ENCODE peak calls at places on chromosomes 5 and 9, in five cellular contexts. G, W, C, O and K are unnamed samples.

GRCh38 chr5:172534229-172535169 is 80.2 kb upstream of the SH3PXD2B start:
- DNase-seq in G (no peak), W (peak), C (no peak), O (peak), K (no peak)

GRCh38 chr9:35748239-35748857 is 680 bp downstream of the GBA2 start:
- DNase-seq in G (no peak), W (no peak), C (no peak), O (no peak), K (no peak)

GRCh38 chr5:106380736-106381135 is 1290.0 kb downstream of the EFNA5 start:
- DNase-seq in G (peak), W (no peak), C (no peak), O (no peak), K (no peak)

GRCh38 chr5:76175051-76175666 is 92.0 kb downstream of the SV2C start:
- DNase-seq in G (peak), W (peak), C (peak), O (peak), K (peak)

GRCh38 chr9:127805620-127806019 is 2.9 kb downstream of the FPGS start:
- DNase-seq in G (no peak), W (peak), C (no peak), O (peak), K (peak)

GRCh38 chr5:150081541-150082283 is 4.6 kb downstream of the CSF1R start:
- DNase-seq in G (peak), W (no peak), C (no peak), O (no peak), K (peak)

GRCh38 chr9:23651051-23651450 is 175.0 kb downstream of the ELAVL2 start:
- DNase-seq in G (no peak), W (no peak), C (no peak), O (no peak), K (no peak)

GRCh38 chr5:157354825-157355224 is 88.9 kb downstream of the CYFIP2 start:
- DNase-seq in G (no peak), W (peak), C (no peak), O (peak), K (no peak)

GRCh38 chr9:134210511-134210907 is 46.1 kb upstream of the RNU6ATAC start:
- DNase-seq in G (no peak), W (no peak), C (no peak), O (no peak), K (no peak)

GRCh38 chr9:129702563-129702962 is 37.1 kb downstream of the PRRX2 start:
- DNase-seq in G (peak), W (no peak), C (no peak), O (no peak), K (peak)

GRCh38 chr9:111928342-111928720 is 31.7 kb downstream of the UGCG start:
- DNase-seq in G (peak), W (no peak), C (no peak), O (no peak), K (no peak)

GRCh38 chr5:179270581-179271300 is 74.5 kb downstream of the ADAMTS2 start:
- DNase-seq in G (peak), W (peak), C (no peak), O (no peak), K (no peak)

GRCh38 chr5:159243385-159243784 is 19.7 kb upstream of the UBLCP1 start:
- DNase-seq in G (no peak), W (no peak), C (no peak), O (no peak), K (no peak)

GRCh38 chr9:128266868-128267590 is 8.8 kb downstream of the GOLGA2 start:
- DNase-seq in G (no peak), W (no peak), C (no peak), O (no peak), K (no peak)

GRCh38 chr9:111916234-111916645 is 19.6 kb downstream of the UGCG start:
- DNase-seq in G (no peak), W (no peak), C (no peak), O (no peak), K (no peak)

GRCh38 chr9:30774326-30774725 is 1610.1 kb upstream of the ACO1 start:
- DNase-seq in G (no peak), W (peak), C (no peak), O (peak), K (no peak)

GRCh38 chr5:61313960-61314681 is 17.9 kb upstream of the ZSWIM6 start:
- DNase-seq in G (peak), W (no peak), C (no peak), O (no peak), K (peak)

GRCh38 chr5:170265527-170265926 is 32.0 kb downstream of the LCP2 start:
- DNase-seq in G (no peak), W (no peak), C (no peak), O (peak), K (no peak)

GRCh38 chr9:26551451-26551850 is 341.2 kb downstream of the CAAP1 start:
- DNase-seq in G (no peak), W (no peak), C (no peak), O (no peak), K (no peak)

GRCh38 chr5:74497706-74498105 is 142.8 kb downstream of the ENC1 start:
- DNase-seq in G (peak), W (no peak), C (no peak), O (no peak), K (no peak)

GRCh38 chr9:126001581-126002225 is 254.5 kb downstream of the PBX3 start:
- DNase-seq in G (no peak), W (no peak), C (no peak), O (no peak), K (no peak)

GRCh38 chr5:159056201-159056600 is 43.5 kb downstream of the EBF1 start:
- DNase-seq in G (no peak), W (no peak), C (no peak), O (no peak), K (no peak)

GRCh38 chr5:92371889-92372235 is 988.7 kb upstream of the ARRDC3 start:
- DNase-seq in G (peak), W (no peak), C (no peak), O (no peak), K (no peak)

GRCh38 chr9:123974471-123974870 is 37.1 kb upstream of the LHX2 start:
- DNase-seq in G (no peak), W (no peak), C (no peak), O (no peak), K (no peak)

GRCh38 chr5:88954511-88954910 is 71.5 kb upstream of the MEF2C start:
- DNase-seq in G (no peak), W (no peak), C (no peak), O (no peak), K (no peak)

GRCh38 chr5:79974896-79975295 is 16.2 kb downstream of the MTX3 start:
- DNase-seq in G (peak), W (no peak), C (no peak), O (no peak), K (peak)

GRCh38 chr5:59133801-59134261 is 551.0 kb downstream of the RAB3C start:
- DNase-seq in G (peak), W (no peak), C (no peak), O (no peak), K (peak)

GRCh38 chr5:29720954-29721353 is 1472.5 kb upstream of the CDH6 start:
- DNase-seq in G (no peak), W (no peak), C (no peak), O (no peak), K (no peak)

GRCh38 chr9:119153402-119153801 is 215.8 kb downstream of the BRINP1 start:
- DNase-seq in G (no peak), W (no peak), C (no peak), O (no peak), K (no peak)

GRCh38 chr9:4762889-4763521 is 22.0 kb upstream of the AK3 start:
- DNase-seq in G (no peak), W (peak), C (peak), O (peak), K (peak)

GRCh38 chr5:38433160-38433861 is 123.1 kb downstream of the LIFR start:
- DNase-seq in G (peak), W (no peak), C (no peak), O (no peak), K (no peak)

GRCh38 chr9:125992557-125992956 is 245.4 kb downstream of the PBX3 start:
- DNase-seq in G (no peak), W (peak), C (no peak), O (no peak), K (no peak)

GRCh38 chr5:78805474-78806124 is 157.0 kb upstream of the LHFPL2 start:
- DNase-seq in G (peak), W (no peak), C (no peak), O (no peak), K (no peak)

GRCh38 chr9:87581513-87581912 is 83.8 kb downstream of the DAPK1 start:
- DNase-seq in G (no peak), W (no peak), C (no peak), O (no peak), K (peak)

GRCh38 chr5:11791777-11792176 is 112.5 kb downstream of the CTNND2 start:
- DNase-seq in G (no peak), W (no peak), C (no peak), O (no peak), K (no peak)

GRCh38 chr5:69234457-69235268 is at the start of gene CDK7:
- DNase-seq in G (peak), W (peak), C (peak), O (peak), K (peak)

GRCh38 chr5:143002459-143003327 is 232.5 kb downstream of the ARHGAP26 start:
- DNase-seq in G (peak), W (no peak), C (no peak), O (no peak), K (peak)

GRCh38 chr9:136325354-136325753 is 2.0 kb upstream of the GPSM1 start:
- DNase-seq in G (no peak), W (no peak), C (no peak), O (no peak), K (no peak)

GRCh38 chr9:136326061-136326776 is 1.1 kb upstream of the GPSM1 start:
- DNase-seq in G (peak), W (peak), C (no peak), O (peak), K (no peak)

GRCh38 chr9:136327313-136327971 is at the start of gene GPSM1:
- DNase-seq in G (peak), W (no peak), C (no peak), O (no peak), K (no peak)

GRCh38 chr9:136328011-136328621 is 777 bp downstream of the GPSM1 start:
- DNase-seq in G (no peak), W (no peak), C (no peak), O (no peak), K (no peak)

GRCh38 chr9:136326777-136327312 is 494 bp upstream of the GPSM1 start:
- DNase-seq in G (no peak), W (no peak), C (no peak), O (no peak), K (no peak)
- H3K14ac ChIP-seq in G (peak), W (peak), C (no peak), O (no peak), K (peak)

DNA sequence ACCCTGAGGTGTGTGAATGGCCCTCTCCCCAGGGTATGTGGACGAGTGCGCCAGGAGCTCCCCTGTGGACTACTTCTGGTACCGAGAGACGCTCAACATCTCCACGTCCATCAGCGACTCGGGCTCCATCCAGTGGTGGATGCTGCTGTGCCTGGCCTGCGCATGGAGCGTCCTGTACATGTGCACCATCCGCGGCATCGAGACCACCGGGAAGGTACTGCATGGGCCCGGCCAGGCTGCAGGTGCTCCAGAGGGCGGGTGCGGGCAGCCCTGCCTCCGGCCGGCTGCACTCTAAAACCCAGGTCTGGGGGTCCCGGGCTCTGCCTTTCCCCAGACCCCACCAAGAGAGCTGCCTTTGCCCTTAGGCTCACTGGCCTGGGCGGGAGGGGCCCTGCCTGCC is 10.9 kb downstream of the SLC6A19 start:
- DNase-seq in G (no peak), W (no peak), C (no peak), O (no peak), K (no peak)
- H3K14ac ChIP-seq in G (no peak), W (no peak), C (peak), O (no peak), K (no peak)

GRCh38 chr5:160471761-160472160 is 50.1 kb downstream of the PTTG1 start:
- DNase-seq in G (no peak), W (no peak), C (no peak), O (no peak), K (no peak)
- H3K14ac ChIP-seq in G (no peak), W (no peak), C (no peak), O (no peak), K (no peak)

GRCh38 chr5:177512736-177513380 is 3.2 kb upstream of the DOK3 start:
- DNase-seq in G (no peak), W (no peak), C (no peak), O (no peak), K (no peak)
- H3K14ac ChIP-seq in G (no peak), W (no peak), C (no peak), O (no peak), K (no peak)

GRCh38 chr9:121185774-121186403 is 15.8 kb downstream of the RAB14 start:
- DNase-seq in G (no peak), W (no peak), C (no peak), O (no peak), K (no peak)

GRCh38 chr9:121182976-121183375 is 18.7 kb downstream of the RAB14 start:
- DNase-seq in G (no peak), W (no peak), C (no peak), O (no peak), K (no peak)

GRCh38 chr9:121185178-121185745 is 16.4 kb downstream of the RAB14 start:
- DNase-seq in G (no peak), W (no peak), C (no peak), O (no peak), K (peak)

GRCh38 chr9:121183666-121184423 is 17.8 kb downstream of the RAB14 start:
- DNase-seq in G (no peak), W (no peak), C (no peak), O (no peak), K (peak)

GRCh38 chr9:121184463-121184862 is 17.2 kb downstream of the RAB14 start:
- DNase-seq in G (no peak), W (no peak), C (no peak), O (no peak), K (no peak)
- H3K14ac ChIP-seq in G (no peak), W (no peak), C (no peak), O (no peak), K (no peak)

GRCh38 chr9:38681747-38682227 is 38.1 kb downstream of the FAM240B start:
- DNase-seq in G (peak), W (no peak), C (no peak), O (no peak), K (peak)

GRCh38 chr9:38682713-38683112 is 37.2 kb downstream of the FAM240B start:
- DNase-seq in G (peak), W (no peak), C (no peak), O (no peak), K (peak)

GRCh38 chr9:38673399-38673798 is 46.5 kb downstream of the FAM240B start:
- DNase-seq in G (no peak), W (no peak), C (no peak), O (no peak), K (no peak)

GRCh38 chr9:38680827-38681226 is 39.1 kb downstream of the FAM240B start:
- DNase-seq in G (no peak), W (no peak), C (no peak), O (no peak), K (no peak)

DNA sequence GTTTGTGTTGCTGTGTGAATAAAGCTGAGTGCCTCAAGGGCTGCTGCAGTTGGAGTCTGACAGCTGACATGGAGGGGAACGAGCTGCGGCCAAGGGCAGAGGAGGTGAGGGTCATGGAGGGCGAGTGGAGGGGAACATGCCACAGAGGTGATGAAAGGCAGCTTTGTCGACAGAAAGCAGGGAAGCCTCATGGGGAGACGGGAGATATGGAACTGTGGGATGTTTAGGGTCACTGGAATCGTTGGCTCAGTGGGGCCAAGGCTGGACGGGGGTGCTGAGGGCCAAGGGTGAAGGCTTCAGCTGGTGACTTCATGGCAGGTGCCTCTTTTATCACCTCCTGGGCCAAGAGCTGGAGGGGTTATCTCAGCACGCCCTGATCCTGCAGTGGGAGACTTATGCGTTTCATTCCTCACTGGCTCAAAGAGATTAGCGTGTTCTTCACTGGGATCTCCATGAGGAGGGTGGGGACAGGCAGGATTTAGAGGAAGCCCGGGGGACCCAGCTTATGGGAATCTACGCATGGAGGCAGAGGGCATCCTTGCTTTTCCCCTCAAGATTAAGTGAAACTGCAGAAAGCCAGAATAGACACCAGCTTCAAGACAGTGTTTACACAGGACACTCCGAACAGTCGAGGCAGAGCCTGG is 42.2 kb downstream of the FAM240B start:
- DNase-seq in G (no peak), W (no peak), C (no peak), O (no peak), K (no peak)
- H3K14ac ChIP-seq in G (no peak), W (no peak), C (no peak), O (no peak), K (no peak)

GRCh38 chr9:88672874-88673695 is 138.1 kb downstream of the NXNL2 start:
- DNase-seq in G (no peak), W (no peak), C (no peak), O (no peak), K (no peak)
- H3K14ac ChIP-seq in G (no peak), W (no peak), C (peak), O (no peak), K (no peak)

DNA sequence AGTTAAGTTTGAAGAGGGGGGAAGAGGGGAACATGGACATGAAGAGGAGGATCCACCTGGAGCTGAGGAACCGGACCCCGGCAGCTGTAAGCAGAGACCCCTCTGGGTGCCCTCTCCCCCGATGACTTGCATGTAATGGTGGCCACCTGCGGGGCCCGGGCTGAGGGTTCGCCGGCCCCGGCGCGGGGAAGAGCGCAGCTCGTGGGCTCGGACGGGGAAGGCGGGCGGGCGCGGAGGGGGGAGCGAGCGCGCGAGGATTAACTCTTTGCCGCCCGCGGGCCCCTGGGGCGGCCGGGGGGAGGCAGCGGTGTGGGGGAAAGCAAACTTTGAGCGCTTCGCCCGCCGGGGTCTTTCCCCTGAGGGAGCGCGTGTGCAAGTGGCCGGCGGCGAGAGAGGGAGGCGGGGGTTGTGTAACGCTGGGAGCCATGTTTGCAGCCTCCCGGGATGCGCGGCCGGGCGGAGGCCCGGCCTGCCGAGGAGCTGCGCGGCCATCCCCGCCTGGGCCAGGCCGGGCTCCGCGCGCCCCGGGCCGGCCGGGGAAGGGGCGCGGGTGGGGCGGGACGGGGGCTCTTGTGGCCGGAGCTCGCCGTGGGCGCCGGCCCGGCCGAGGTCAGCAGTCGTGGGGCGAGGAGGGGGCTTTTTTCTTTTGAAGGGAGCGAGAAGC is 515 bp downstream of the ANP32B start:
- DNase-seq in G (peak), W (peak), C (no peak), O (peak), K (peak)
- H3K14ac ChIP-seq in G (peak), W (peak), C (peak), O (no peak), K (peak)

GRCh38 chr9:120982851-120983250 is 56.3 kb upstream of the TRAF1 start:
- DNase-seq in G (peak), W (no peak), C (no peak), O (no peak), K (no peak)
- H3K14ac ChIP-seq in G (no peak), W (no peak), C (no peak), O (no peak), K (no peak)